ENCODE peak calls at places on chromosomes 6 and 20, in seven cellular contexts. Q is MM.1S, A is PC-9, G is neural progenitor cell, O is GM23338, V is A673, K is astrocyte. R is an unnamed sample.
A peak's percentile ranks its signal among the peaks of the same experiment; 100 is the strongest.

GRCh38 chr6:106870069-106870468 is 104.5 kb downstream of the CD24 start:
- DNase-seq in Q (no peak), A (peak; percentile 60), G (no peak), O (no peak), V (no peak), K (peak; percentile 97), R (no peak)

GRCh38 chr6:73956305-73956704 is 260.3 kb downstream of the CD109 start:
- DNase-seq in Q (no peak), A (no peak), G (no peak), O (no peak), V (no peak), K (no peak), R (no peak)

GRCh38 chr6:25484900-25485299 is 167.1 kb upstream of the SCGN start:
- DNase-seq in Q (no peak), A (no peak), G (no peak), O (no peak), V (no peak), K (no peak), R (no peak)

GRCh38 chr20:11850901-11851300 is 66.8 kb upstream of the BTBD3 start:
- DNase-seq in Q (no peak), A (no peak), G (no peak), O (no peak), V (no peak), K (peak; percentile 59), R (no peak)

GRCh38 chr20:6468751-6469150 is 298.7 kb upstream of the BMP2 start:
- DNase-seq in Q (no peak), A (no peak), G (no peak), O (no peak), V (no peak), K (no peak), R (peak; percentile 94)

GRCh38 chr6:149905911-149906371 is 8.0 kb upstream of the RAET1E start:
- DNase-seq in Q (no peak), A (no peak), G (no peak), O (no peak), V (no peak), K (no peak), R (no peak)

GRCh38 chr20:13243826-13244376 is 22.8 kb downstream of the ISM1 start:
- DNase-seq in Q (no peak), A (no peak), G (no peak), O (no peak), V (no peak), K (no peak), R (no peak)

GRCh38 chr6:119322715-119323350 is 26.7 kb downstream of the MAN1A1 start:
- DNase-seq in Q (no peak), A (no peak), G (no peak), O (no peak), V (no peak), K (no peak), R (no peak)

GRCh38 chr6:111583986-111584385 is 21.7 kb downstream of the TRAF3IP2 start:
- DNase-seq in Q (no peak), A (no peak), G (no peak), O (no peak), V (no peak), K (no peak), R (no peak)

GRCh38 chr6:72554203-72554564 is 67.7 kb upstream of the KCNQ5 start:
- DNase-seq in Q (no peak), A (no peak), G (no peak), O (no peak), V (no peak), K (peak; percentile 93), R (no peak)

GRCh38 chr6:113048741-113049140 is 701.6 kb downstream of the RFPL4B start:
- DNase-seq in Q (no peak), A (no peak), G (no peak), O (no peak), V (no peak), K (peak; percentile 18), R (no peak)

GRCh38 chr6:150687508-150687907 is 87.8 kb downstream of the PLEKHG1 start:
- DNase-seq in Q (no peak), A (no peak), G (no peak), O (no peak), V (no peak), K (no peak), R (no peak)

GRCh38 chr6:47132724-47133123 is 90.6 kb upstream of the ADGRF1 start:
- DNase-seq in Q (no peak), A (no peak), G (no peak), O (no peak), V (peak; percentile 49), K (no peak), R (no peak)

GRCh38 chr6:31940256-31940664 is 5.6 kb upstream of the CFB start:
- DNase-seq in Q (no peak), A (peak; percentile 52), G (no peak), O (peak; percentile 29), V (no peak), K (peak; percentile 7), R (no peak)

GRCh38 chr6:83439201-83439600 is 8.3 kb upstream of the ME1 start:
- DNase-seq in Q (no peak), A (no peak), G (no peak), O (no peak), V (no peak), K (no peak), R (no peak)

GRCh38 chr6:47438481-47439347 is 38.9 kb upstream of the CD2AP start:
- DNase-seq in Q (no peak), A (no peak), G (no peak), O (no peak), V (no peak), K (no peak), R (no peak)

GRCh38 chr6:125792172-125792571 is 1.4 kb downstream of the NCOA7 start:
- DNase-seq in Q (no peak), A (no peak), G (no peak), O (no peak), V (no peak), K (no peak), R (no peak)

GRCh38 chr6:21666788-21667681 is 73.5 kb downstream of the SOX4 start:
- DNase-seq in Q (no peak), A (no peak), G (peak; percentile 87), O (peak; percentile 83), V (no peak), K (peak; percentile 37), R (no peak)

GRCh38 chr20:61263938-61264337 is 11.9 kb downstream of the CDH4 start:
- DNase-seq in Q (no peak), A (no peak), G (no peak), O (no peak), V (no peak), K (no peak), R (no peak)

GRCh38 chr20:37243076-37243936 is 18.3 kb downstream of the GHRH start:
- DNase-seq in Q (no peak), A (no peak), G (peak; percentile 60), O (peak; percentile 88), V (no peak), K (no peak), R (no peak)

GRCh38 chr6:146870765-146871164 is 272.0 kb downstream of the ADGB start:
- DNase-seq in Q (no peak), A (no peak), G (no peak), O (no peak), V (no peak), K (no peak), R (no peak)

GRCh38 chr6:149405823-149406765 is 6.0 kb downstream of the SUMO4 start:
- DNase-seq in Q (no peak), A (no peak), G (no peak), O (no peak), V (peak; percentile 26), K (no peak), R (peak; percentile 32)

GRCh38 chr6:127342296-127342945 is 988 bp downstream of the ECHDC1 start:
- DNase-seq in Q (peak; percentile 8), A (no peak), G (peak; percentile 76), O (peak; percentile 78), V (peak; percentile 56), K (peak; percentile 63), R (no peak)

GRCh38 chr6:141513830-141514229 is 618.9 kb upstream of the GJE1 start:
- DNase-seq in Q (peak; percentile 44), A (no peak), G (no peak), O (no peak), V (no peak), K (no peak), R (no peak)

GRCh38 chr20:55269913-55270312 is 735.4 kb downstream of the CBLN4 start:
- DNase-seq in Q (no peak), A (no peak), G (no peak), O (no peak), V (no peak), K (peak; percentile 4), R (no peak)

GRCh38 chr20:56249244-56249955 is 868 bp downstream of the MC3R start:
- DNase-seq in Q (peak; percentile 48), A (peak; percentile 21), G (peak; percentile 61), O (peak; percentile 0), V (peak; percentile 69), K (no peak), R (no peak)

DNA sequence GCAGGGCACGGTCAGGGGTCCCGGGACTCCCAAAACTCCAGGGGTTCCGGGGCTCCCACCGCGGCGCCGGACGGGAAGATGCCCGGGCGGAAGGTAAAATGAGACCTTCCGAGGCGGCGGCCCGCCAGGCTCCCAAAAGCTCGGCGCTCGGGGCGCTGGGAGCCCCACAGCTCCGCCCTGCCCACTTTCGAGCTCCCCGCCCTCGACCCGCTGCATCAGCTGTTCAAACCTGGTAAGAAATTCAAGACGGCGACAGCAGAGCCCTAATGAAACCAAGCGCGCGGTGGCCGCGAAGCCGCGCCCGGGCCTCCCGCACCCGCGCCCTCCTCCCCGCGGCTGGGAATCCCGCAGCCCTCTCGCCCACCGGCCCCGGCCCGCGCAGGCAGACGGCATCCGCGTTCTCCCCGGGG is 369 bp downstream of the SLC4A11 start:
- DNase-seq in Q (peak; percentile 66), A (peak; percentile 72), G (peak; percentile 64), O (peak; percentile 77), V (peak; percentile 50), K (no peak), R (no peak)
- TF ChIP-seq EZH2 in Q (no peak), A (no peak), G (peak; percentile 43), O (no peak), V (no peak), K (peak; percentile 85), R (peak; percentile 13)

DNA sequence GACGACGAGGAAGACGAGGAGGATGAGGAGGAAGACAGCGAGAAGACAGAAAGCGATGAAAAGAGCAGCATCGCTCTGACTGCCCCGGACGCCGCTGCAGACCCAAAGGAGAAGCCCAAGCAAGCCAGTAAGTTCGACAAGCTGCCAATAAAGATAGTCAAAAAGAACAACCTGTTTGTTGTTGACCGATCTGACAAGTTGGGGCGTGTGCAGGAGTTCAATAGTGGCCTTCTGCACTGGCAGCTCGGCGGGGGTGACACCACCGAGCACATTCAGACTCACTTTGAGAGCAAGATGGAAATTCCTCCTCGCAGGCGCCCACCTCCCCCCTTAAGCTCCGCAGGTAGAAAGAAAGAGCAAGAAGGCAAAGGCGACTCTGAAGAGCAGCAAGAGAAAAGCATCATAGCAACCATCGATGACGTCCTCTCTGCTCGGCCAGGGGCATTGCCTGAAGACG is 116.9 kb downstream of the TMEM242 start:
- DNase-seq in Q (no peak), A (no peak), G (no peak), O (no peak), V (no peak), K (no peak), R (no peak)
- H3K36me3 ChIP-seq in Q (no peaks in the 10 kb centered on the region), A (no peaks in the 10 kb centered on the region), G (peaks cover 10% of the 10 kb centered on the region), O (peaks cover 19% of the 10 kb centered on the region), V (peaks cover 22% of the 10 kb centered on the region), K (peaks cover 25% of the 10 kb centered on the region), R (peaks cover 62% of the 10 kb centered on the region)

GRCh38 chr20:51529027-51529749 is 13.3 kb downstream of the NFATC2 start:
- DNase-seq in Q (no peak), A (no peak), G (no peak), O (no peak), V (no peak), K (peak; percentile 48), R (no peak)
- H3K27ac ChIP-seq in Q (no peak overlapping the region), A (no peak overlapping the region), G (no peak overlapping the region), O (no peak overlapping the region), V (no peak overlapping the region), K (peak overlapping the region; percentile 30), R (no peak overlapping the region)

GRCh38 chr20:63007472-63007721 is 633 bp upstream of the BHLHE23 start:
- DNase-seq in Q (no peak), A (no peak), G (peak; percentile 37), O (no peak), V (no peak), K (no peak), R (no peak)
- TF ChIP-seq EZH2 in Q (no peak), A (no peak), G (peak; percentile 97), O (no peak), V (no peak), K (no peak), R (no peak)